ENCODE peak calls at places on chromosomes 2 and 18, in nine cellular contexts. Y is choroid plexus epithelial cell, K is astrocyte of the spinal cord, N is AG08395, J is ACHN, B is Right ventricle myocardium superior, Z is Daoy, A is IMR-90, V is SW480. U is an unnamed sample.
A peak's percentile ranks its signal among the peaks of the same experiment; 100 is the strongest.

GRCh38 chr2:63497561-63497960 is 90.7 kb downstream of the WDPCP start:
- DNase-seq in Y (no peak), K (no peak), N (no peak), J (no peak), B (no peak), Z (no peak), A (no peak), V (no peak), U (no peak)

GRCh38 chr2:199463000-199463692 is 5.4 kb upstream of the SATB2 start:
- DNase-seq in Y (peak; percentile 38), K (peak; percentile 65), N (peak; percentile 93), J (peak; percentile 86), B (peak; percentile 82), Z (peak; percentile 82), A (peak; percentile 47), V (peak; percentile 66), U (peak; percentile 80)

GRCh38 chr2:168635065-168635577 is 167.3 kb upstream of the NOSTRIN start:
- DNase-seq in Y (peak; percentile 91), K (peak; percentile 59), N (peak; percentile 4), J (no peak), B (peak; percentile 65), Z (no peak), A (peak; percentile 33), V (no peak), U (peak; percentile 52)

GRCh38 chr2:56456791-56457190 is 273.0 kb downstream of the CCDC85A start:
- DNase-seq in Y (no peak), K (no peak), N (no peak), J (no peak), B (no peak), Z (no peak), A (no peak), V (no peak), U (no peak)

GRCh38 chr2:172038604-172039003 is 38.9 kb downstream of the METAP1D start:
- DNase-seq in Y (no peak), K (no peak), N (peak; percentile 87), J (no peak), B (no peak), Z (peak; percentile 67), A (peak; percentile 38), V (no peak), U (no peak)

GRCh38 chr2:215460682-215461081 is 24.8 kb upstream of the FN1 start:
- DNase-seq in Y (peak; percentile 98), K (peak; percentile 97), N (peak; percentile 75), J (no peak), B (no peak), Z (peak; percentile 84), A (peak; percentile 97), V (no peak), U (no peak)

GRCh38 chr2:171878481-171878993 is 15.5 kb downstream of the SLC25A12 start:
- DNase-seq in Y (peak; percentile 96), K (peak; percentile 83), N (peak; percentile 61), J (no peak), B (no peak), Z (peak; percentile 56), A (peak; percentile 73), V (no peak), U (no peak)

GRCh38 chr2:42567806-42568429 is 514 bp upstream of the MTA3 start:
- DNase-seq in Y (peak; percentile 67), K (peak; percentile 42), N (peak; percentile 7), J (no peak), B (peak; percentile 46), Z (peak; percentile 17), A (no peak), V (no peak), U (no peak)

GRCh38 chr18:13231151-13231550 is 12.6 kb downstream of the LDLRAD4 start:
- DNase-seq in Y (no peak), K (no peak), N (no peak), J (no peak), B (no peak), Z (no peak), A (no peak), V (no peak), U (no peak)

GRCh38 chr2:200230716-200231115 is 75.8 kb upstream of the SPATS2L start:
- DNase-seq in Y (no peak), K (no peak), N (no peak), J (no peak), B (no peak), Z (no peak), A (no peak), V (no peak), U (no peak)

GRCh38 chr2:129087133-129087813 is 768.6 kb upstream of the HS6ST1 start:
- DNase-seq in Y (peak; percentile 16), K (no peak), N (peak; percentile 17), J (no peak), B (no peak), Z (no peak), A (no peak), V (no peak), U (no peak)

GRCh38 chr2:3450385-3451031 is 68.8 kb downstream of the ADI1 start:
- DNase-seq in Y (peak; percentile 16), K (no peak), N (no peak), J (no peak), B (no peak), Z (no peak), A (no peak), V (no peak), U (no peak)

GRCh38 chr2:224946911-224947310 is 95.4 kb downstream of the DOCK10 start:
- DNase-seq in Y (peak; percentile 84), K (peak; percentile 82), N (peak; percentile 13), J (no peak), B (no peak), Z (peak; percentile 58), A (peak; percentile 92), V (no peak), U (no peak)

GRCh38 chr2:137173514-137173913 is 408.2 kb downstream of the THSD7B start:
- DNase-seq in Y (peak; percentile 63), K (peak; percentile 81), N (no peak), J (peak; percentile 75), B (no peak), Z (no peak), A (no peak), V (peak; percentile 9), U (no peak)

GRCh38 chr2:86552889-86553288 is 10.4 kb downstream of the CHMP3 start:
- DNase-seq in Y (no peak), K (no peak), N (no peak), J (no peak), B (no peak), Z (no peak), A (no peak), V (no peak), U (no peak)

GRCh38 chr18:7608174-7608550 is 41.0 kb downstream of the PTPRM start:
- DNase-seq in Y (peak; percentile 37), K (peak; percentile 40), N (peak; percentile 51), J (no peak), B (no peak), Z (no peak), A (peak; percentile 16), V (no peak), U (no peak)

GRCh38 chr2:122056853-122057252 is 301.4 kb downstream of the TSN start:
- DNase-seq in Y (no peak), K (no peak), N (no peak), J (no peak), B (no peak), Z (no peak), A (no peak), V (no peak), U (no peak)

U was measured in left lobe of liver.